ENCODE peak calls at places on chromosome 20, in nine cellular contexts. One of them, this sample, is unnamed.

GRCh38 chr20:53829086-53829703 is 235.6 kb upstream of the ZNF217 start:
- DNase-seq in stomach: no peak
- DNase-seq in transverse colon: no peak
- DNase-seq in endothelial cell of umbilical vein: peak
- DNase-seq in IMR-90: peak
- DNase-seq in heart left ventricle: no peak
- DNase-seq in body of pancreas: no peak
- DNase-seq in tibial nerve: no peak
- DNase-seq in spleen: no peak
- DNase-seq in this sample: no peak

GRCh38 chr20:47620808-47621805 is 119.4 kb downstream of the NCOA3 start:
- DNase-seq in stomach: no peak
- DNase-seq in transverse colon: no peak
- DNase-seq in endothelial cell of umbilical vein: peak
- DNase-seq in IMR-90: peak
- DNase-seq in heart left ventricle: no peak
- DNase-seq in body of pancreas: no peak
- DNase-seq in tibial nerve: no peak
- DNase-seq in spleen: no peak
- DNase-seq in this sample: no peak

GRCh38 chr20:1619861-1620444 is at the start of gene SIRPB1:
- DNase-seq in stomach: no peak
- DNase-seq in transverse colon: no peak
- DNase-seq in endothelial cell of umbilical vein: peak
- DNase-seq in IMR-90: peak
- DNase-seq in heart left ventricle: no peak
- DNase-seq in body of pancreas: no peak
- DNase-seq in tibial nerve: no peak
- DNase-seq in spleen: peak
- DNase-seq in this sample: no peak

GRCh38 chr20:7358670-7359069 is 581.6 kb downstream of the HAO1 start:
- DNase-seq in stomach: no peak
- DNase-seq in transverse colon: no peak
- DNase-seq in endothelial cell of umbilical vein: peak
- DNase-seq in IMR-90: no peak
- DNase-seq in heart left ventricle: no peak
- DNase-seq in body of pancreas: no peak
- DNase-seq in tibial nerve: no peak
- DNase-seq in spleen: no peak
- DNase-seq in this sample: no peak

GRCh38 chr20:7926767-7927166 is 13.5 kb downstream of the HAO1 start:
- DNase-seq in stomach: no peak
- DNase-seq in transverse colon: no peak
- DNase-seq in endothelial cell of umbilical vein: peak
- DNase-seq in IMR-90: peak
- DNase-seq in heart left ventricle: no peak
- DNase-seq in body of pancreas: no peak
- DNase-seq in tibial nerve: no peak
- DNase-seq in spleen: no peak
- DNase-seq in this sample: no peak

GRCh38 chr20:2042400-2042799 is 48.5 kb upstream of the PDYN start:
- DNase-seq in stomach: no peak
- DNase-seq in transverse colon: no peak
- DNase-seq in endothelial cell of umbilical vein: no peak
- DNase-seq in IMR-90: peak
- DNase-seq in heart left ventricle: no peak
- DNase-seq in body of pancreas: no peak
- DNase-seq in tibial nerve: no peak
- DNase-seq in spleen: no peak
- DNase-seq in this sample: no peak

GRCh38 chr20:42556575-42556974 is 633.1 kb downstream of the PTPRT start:
- DNase-seq in stomach: no peak
- DNase-seq in transverse colon: no peak
- DNase-seq in endothelial cell of umbilical vein: no peak
- DNase-seq in IMR-90: no peak
- DNase-seq in heart left ventricle: no peak
- DNase-seq in body of pancreas: no peak
- DNase-seq in tibial nerve: no peak
- DNase-seq in spleen: no peak
- DNase-seq in this sample: no peak

GRCh38 chr20:46040902-46041535 is 12.0 kb downstream of the SLC12A5 start:
- DNase-seq in stomach: peak
- DNase-seq in transverse colon: no peak
- DNase-seq in endothelial cell of umbilical vein: peak
- DNase-seq in IMR-90: peak
- DNase-seq in heart left ventricle: no peak
- DNase-seq in body of pancreas: peak
- DNase-seq in tibial nerve: no peak
- DNase-seq in spleen: no peak
- DNase-seq in this sample: peak

GRCh38 chr20:63942250-63943006 is 13.8 kb downstream of the UCKL1 start:
- DNase-seq in stomach: peak
- DNase-seq in transverse colon: peak
- DNase-seq in endothelial cell of umbilical vein: peak
- DNase-seq in IMR-90: peak
- DNase-seq in heart left ventricle: peak
- DNase-seq in body of pancreas: no peak
- DNase-seq in tibial nerve: no peak
- DNase-seq in spleen: peak
- DNase-seq in this sample: peak

GRCh38 chr20:6140947-6141346 is 18.1 kb upstream of the FERMT1 start:
- DNase-seq in stomach: no peak
- DNase-seq in transverse colon: no peak
- DNase-seq in endothelial cell of umbilical vein: no peak
- DNase-seq in IMR-90: no peak
- DNase-seq in heart left ventricle: no peak
- DNase-seq in body of pancreas: no peak
- DNase-seq in tibial nerve: no peak
- DNase-seq in spleen: no peak
- DNase-seq in this sample: no peak

GRCh38 chr20:37095609-37096414 is at the start of gene RBL1:
- DNase-seq in stomach: peak
- DNase-seq in transverse colon: peak
- DNase-seq in endothelial cell of umbilical vein: peak
- DNase-seq in IMR-90: peak
- DNase-seq in heart left ventricle: peak
- DNase-seq in body of pancreas: peak
- DNase-seq in tibial nerve: peak
- DNase-seq in spleen: peak
- DNase-seq in this sample: peak
- TF ChIP-seq POLR2A in stomach: no peak
- TF ChIP-seq POLR2A in transverse colon: peak
- TF ChIP-seq POLR2A in endothelial cell of umbilical vein: peak
- TF ChIP-seq POLR2A in IMR-90: no peak
- TF ChIP-seq POLR2A in heart left ventricle: peak
- TF ChIP-seq POLR2A in body of pancreas: peak
- TF ChIP-seq POLR2A in tibial nerve: peak
- TF ChIP-seq POLR2A in spleen: no peak
- TF ChIP-seq POLR2A in this sample: no peak

GRCh38 chr20:10219452-10219791 is 792 bp downstream of the SNAP25 start:
- DNase-seq in stomach: peak
- DNase-seq in transverse colon: peak
- DNase-seq in endothelial cell of umbilical vein: peak
- DNase-seq in IMR-90: peak
- DNase-seq in heart left ventricle: peak
- DNase-seq in body of pancreas: peak
- DNase-seq in tibial nerve: peak
- DNase-seq in spleen: peak
- DNase-seq in this sample: peak

GRCh38 chr20:10219993-10220750 is 1.5 kb downstream of the SNAP25 start:
- DNase-seq in stomach: no peak
- DNase-seq in transverse colon: no peak
- DNase-seq in endothelial cell of umbilical vein: no peak
- DNase-seq in IMR-90: no peak
- DNase-seq in heart left ventricle: no peak
- DNase-seq in body of pancreas: no peak
- DNase-seq in tibial nerve: no peak
- DNase-seq in spleen: no peak
- DNase-seq in this sample: no peak

GRCh38 chr20:10216146-10216741 is 2.4 kb upstream of the SNAP25 start:
- DNase-seq in stomach: no peak
- DNase-seq in transverse colon: no peak
- DNase-seq in endothelial cell of umbilical vein: no peak
- DNase-seq in IMR-90: peak
- DNase-seq in heart left ventricle: no peak
- DNase-seq in body of pancreas: no peak
- DNase-seq in tibial nerve: no peak
- DNase-seq in spleen: no peak
- DNase-seq in this sample: no peak

GRCh38 chr20:10218536-10219451 is at the start of gene SNAP25:
- DNase-seq in stomach: peak
- DNase-seq in transverse colon: peak
- DNase-seq in endothelial cell of umbilical vein: peak
- DNase-seq in IMR-90: peak
- DNase-seq in heart left ventricle: peak
- DNase-seq in body of pancreas: peak
- DNase-seq in tibial nerve: no peak
- DNase-seq in spleen: no peak
- DNase-seq in this sample: peak

DNA sequence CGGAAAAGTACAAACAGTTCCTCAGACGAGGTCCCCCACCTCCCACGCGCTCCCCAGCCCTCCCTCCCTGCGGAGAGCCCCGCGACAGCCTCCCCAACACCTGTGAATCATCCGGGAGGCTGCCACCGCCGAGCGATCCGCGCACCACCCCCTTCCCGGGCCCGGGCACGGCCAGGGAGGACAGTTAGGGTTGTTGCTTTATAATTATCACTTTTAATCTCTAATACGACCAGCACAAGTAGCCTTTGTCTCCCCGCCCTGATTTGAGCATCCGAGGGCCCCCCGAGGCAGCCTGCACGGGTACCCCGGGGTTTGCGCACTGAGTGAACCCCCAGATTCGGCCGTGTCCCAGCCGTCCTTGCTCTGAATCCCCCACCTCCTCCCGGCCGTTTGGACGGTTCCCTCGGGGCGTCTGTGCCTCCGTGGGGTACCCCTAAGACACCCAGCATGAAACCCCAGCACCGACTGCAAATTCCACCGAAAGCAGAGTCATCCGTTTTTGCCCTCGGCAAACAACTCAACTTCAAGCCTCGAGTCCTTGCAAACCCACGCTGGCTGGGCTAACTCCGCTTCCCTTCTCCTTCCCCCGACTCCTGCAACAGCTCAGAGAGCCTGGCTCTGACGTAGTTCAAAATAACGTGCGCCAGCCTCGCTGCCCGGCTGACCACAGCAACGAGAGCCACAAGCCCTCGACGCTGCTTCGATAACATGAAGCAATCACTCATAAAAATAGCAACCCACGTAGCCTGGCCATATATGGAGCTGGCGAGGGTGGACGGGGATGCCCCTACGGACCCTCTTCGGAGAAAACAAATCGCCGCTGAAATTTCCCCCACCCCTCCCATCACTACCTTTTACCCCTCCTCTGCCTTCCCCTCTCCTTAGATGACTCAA is 866 bp upstream of the SNAP25 start:
- DNase-seq in stomach: no peak
- DNase-seq in transverse colon: peak
- DNase-seq in endothelial cell of umbilical vein: peak
- DNase-seq in IMR-90: peak
- DNase-seq in heart left ventricle: no peak
- DNase-seq in body of pancreas: no peak
- DNase-seq in tibial nerve: no peak
- DNase-seq in spleen: no peak
- DNase-seq in this sample: peak
- TF ChIP-seq POLR2A in stomach: no peak
- TF ChIP-seq POLR2A in transverse colon: no peak
- TF ChIP-seq POLR2A in endothelial cell of umbilical vein: no peak
- TF ChIP-seq POLR2A in IMR-90: peak
- TF ChIP-seq POLR2A in heart left ventricle: no peak
- TF ChIP-seq POLR2A in body of pancreas: no peak
- TF ChIP-seq POLR2A in tibial nerve: no peak
- TF ChIP-seq POLR2A in spleen: no peak
- TF ChIP-seq POLR2A in this sample: peak

GRCh38 chr20:44427804-44428173 is 47.9 kb upstream of the TTPAL start:
- DNase-seq in stomach: no peak
- DNase-seq in transverse colon: no peak
- DNase-seq in endothelial cell of umbilical vein: no peak
- DNase-seq in IMR-90: no peak
- DNase-seq in heart left ventricle: no peak
- DNase-seq in body of pancreas: no peak
- DNase-seq in tibial nerve: no peak
- DNase-seq in spleen: no peak
- DNase-seq in this sample: no peak
- TF ChIP-seq POLR2A in stomach: no peak
- TF ChIP-seq POLR2A in transverse colon: no peak
- TF ChIP-seq POLR2A in endothelial cell of umbilical vein: no peak
- TF ChIP-seq POLR2A in IMR-90: no peak
- TF ChIP-seq POLR2A in heart left ventricle: no peak
- TF ChIP-seq POLR2A in body of pancreas: no peak
- TF ChIP-seq POLR2A in tibial nerve: no peak
- TF ChIP-seq POLR2A in spleen: no peak
- TF ChIP-seq POLR2A in this sample: no peak

GRCh38 chr20:51542033-51542893 is at the start of gene NFATC2:
- DNase-seq in stomach: peak
- DNase-seq in transverse colon: peak
- DNase-seq in endothelial cell of umbilical vein: peak
- DNase-seq in IMR-90: no peak
- DNase-seq in heart left ventricle: peak
- DNase-seq in body of pancreas: peak
- DNase-seq in tibial nerve: no peak
- DNase-seq in spleen: peak
- DNase-seq in this sample: peak

GRCh38 chr20:51547951-51548350 is 5.4 kb upstream of the NFATC2 start:
- DNase-seq in stomach: no peak
- DNase-seq in transverse colon: no peak
- DNase-seq in endothelial cell of umbilical vein: no peak
- DNase-seq in IMR-90: no peak
- DNase-seq in heart left ventricle: no peak
- DNase-seq in body of pancreas: no peak
- DNase-seq in tibial nerve: no peak
- DNase-seq in spleen: no peak
- DNase-seq in this sample: no peak

GRCh38 chr20:51549474-51549873 is 7.0 kb upstream of the NFATC2 start:
- DNase-seq in stomach: no peak
- DNase-seq in transverse colon: no peak
- DNase-seq in endothelial cell of umbilical vein: no peak
- DNase-seq in IMR-90: no peak
- DNase-seq in heart left ventricle: no peak
- DNase-seq in body of pancreas: no peak
- DNase-seq in tibial nerve: no peak
- DNase-seq in spleen: no peak
- DNase-seq in this sample: no peak

GRCh38 chr20:51542894-51543788 is 622 bp upstream of the NFATC2 start:
- DNase-seq in stomach: no peak
- DNase-seq in transverse colon: peak
- DNase-seq in endothelial cell of umbilical vein: no peak
- DNase-seq in IMR-90: no peak
- DNase-seq in heart left ventricle: no peak
- DNase-seq in body of pancreas: no peak
- DNase-seq in tibial nerve: no peak
- DNase-seq in spleen: peak
- DNase-seq in this sample: no peak

DNA sequence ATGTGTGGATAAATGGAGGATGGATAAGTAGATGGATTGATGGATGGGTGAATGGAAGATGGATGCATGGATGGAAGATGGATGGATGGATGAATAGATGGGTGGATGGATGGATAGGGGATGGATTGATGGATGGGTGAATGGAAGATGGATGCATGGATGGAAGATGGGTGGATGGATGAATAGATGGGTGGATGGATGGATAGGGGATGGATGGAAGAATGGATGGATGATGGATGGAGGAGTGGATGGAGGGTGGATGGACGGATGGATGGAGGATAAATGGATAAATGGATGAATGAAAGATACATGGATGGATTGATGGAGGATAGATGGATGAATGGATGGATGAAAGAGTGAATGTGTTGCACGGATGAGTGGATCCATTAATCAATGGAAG is 3.0 kb upstream of the NFATC2 start:
- DNase-seq in stomach: no peak
- DNase-seq in transverse colon: no peak
- DNase-seq in endothelial cell of umbilical vein: no peak
- DNase-seq in IMR-90: no peak
- DNase-seq in heart left ventricle: no peak
- DNase-seq in body of pancreas: no peak
- DNase-seq in tibial nerve: no peak
- DNase-seq in spleen: no peak
- DNase-seq in this sample: no peak
- TF ChIP-seq POLR2A in stomach: no peak
- TF ChIP-seq POLR2A in transverse colon: no peak
- TF ChIP-seq POLR2A in endothelial cell of umbilical vein: no peak
- TF ChIP-seq POLR2A in IMR-90: no peak
- TF ChIP-seq POLR2A in heart left ventricle: no peak
- TF ChIP-seq POLR2A in body of pancreas: no peak
- TF ChIP-seq POLR2A in tibial nerve: no peak
- TF ChIP-seq POLR2A in spleen: no peak
- TF ChIP-seq POLR2A in this sample: no peak